ENCODE peak calls at places on chromosomes 16 and 17, in four cellular contexts. O, N, R and Q are unnamed samples.

GRCh38 chr17:82587234-82588086 is 60.8 kb downstream of the WDR45B start:
- DNase-seq in O (no peak), N (no peak), R (no peak), Q (no peak)

GRCh38 chr17:42918902-42919521 is 18.4 kb downstream of the G6PC1 start:
- DNase-seq in O (peak), N (no peak), R (no peak), Q (no peak)

GRCh38 chr16:88631384-88631783 is 7.0 kb upstream of the IL17C start:
- DNase-seq in O (no peak), N (no peak), R (no peak), Q (no peak)

GRCh38 chr17:45106582-45106981 is 25.7 kb downstream of the PLCD3 start:
- DNase-seq in O (no peak), N (no peak), R (no peak), Q (no peak)

GRCh38 chr16:66242672-66243071 is 123.8 kb upstream of the CDH5 start:
- DNase-seq in O (no peak), N (no peak), R (no peak), Q (no peak)

GRCh38 chr17:39090400-39090799 is 61.0 kb downstream of the PLXDC1 start:
- DNase-seq in O (no peak), N (no peak), R (no peak), Q (no peak)

GRCh38 chr16:4898811-4899473 is 38.0 kb downstream of the PPL start:
- DNase-seq in O (no peak), N (no peak), R (no peak), Q (no peak)

GRCh38 chr17:4584125-4584834 is at the start of gene SMTNL2:
- DNase-seq in O (no peak), N (no peak), R (no peak), Q (no peak)

GRCh38 chr17:1252203-1252608 is 18.0 kb upstream of the BHLHA9 start:
- DNase-seq in O (peak), N (no peak), R (no peak), Q (no peak)

GRCh38 chr17:17729620-17730249 is 48.5 kb downstream of the RAI1 start:
- DNase-seq in O (peak), N (no peak), R (peak), Q (no peak)

GRCh38 chr16:1972490-1972877 is 631 bp downstream of the TBL3 start:
- DNase-seq in O (no peak), N (no peak), R (no peak), Q (peak)

GRCh38 chr17:40346768-40347154 is 17.8 kb downstream of the GJD3 start:
- DNase-seq in O (no peak), N (no peak), R (no peak), Q (no peak)

GRCh38 chr17:77824780-77825280 is 133.7 kb upstream of the TNRC6C start:
- DNase-seq in O (no peak), N (no peak), R (no peak), Q (no peak)

GRCh38 chr17:72021417-72022041 is 99.3 kb upstream of the SOX9 start:
- DNase-seq in O (no peak), N (no peak), R (no peak), Q (no peak)

GRCh38 chr17:38791162-38791561 is 8.2 kb downstream of the PIP4K2B start:
- DNase-seq in O (no peak), N (no peak), R (no peak), Q (no peak)

GRCh38 chr16:5025171-5025632 is 8.5 kb downstream of the NAGPA start:
- DNase-seq in O (peak), N (no peak), R (peak), Q (peak)

GRCh38 chr17:80866050-80866793 is 125.4 kb upstream of the CHMP6 start:
- DNase-seq in O (peak), N (peak), R (peak), Q (peak)
- TF ChIP-seq CTCF in O (peak), N (peak), R (peak), Q (peak)

GRCh38 chr17:53426505-53426904 is 396.2 kb upstream of the KIF2B start:
- DNase-seq in O (no peak), N (no peak), R (no peak), Q (no peak)

GRCh38 chr17:53428913-53429312 is 393.8 kb upstream of the KIF2B start:
- DNase-seq in O (no peak), N (no peak), R (no peak), Q (no peak)
- TF ChIP-seq CTCF in O (no peak), N (no peak), R (no peak), Q (no peak)

GRCh38 chr16:815861-816260 is 15.3 kb upstream of the GNG13 start:
- DNase-seq in O (no peak), N (no peak), R (no peak), Q (no peak)

GRCh38 chr16:814974-815373 is 14.4 kb upstream of the GNG13 start:
- DNase-seq in O (no peak), N (peak), R (no peak), Q (peak)

GRCh38 chr16:813204-813915 is 12.8 kb upstream of the GNG13 start:
- DNase-seq in O (peak), N (peak), R (peak), Q (peak)

GRCh38 chr16:817001-817906 is 16.7 kb upstream of the GNG13 start:
- DNase-seq in O (no peak), N (no peak), R (no peak), Q (no peak)

GRCh38 chr16:813916-814412 is 13.4 kb upstream of the GNG13 start:
- DNase-seq in O (no peak), N (peak), R (no peak), Q (peak)
- TF ChIP-seq CTCF in O (no peak), N (peak), R (no peak), Q (no peak)

GRCh38 chr16:352547-353403 is at the start of gene AXIN1:
- DNase-seq in O (peak), N (peak), R (peak), Q (peak)
- TF ChIP-seq CTCF in O (peak), N (peak), R (peak), Q (no peak)

GRCh38 chr17:2711608-2712299 is at the start of gene CLUH:
- DNase-seq in O (peak), N (peak), R (peak), Q (peak)
- TF ChIP-seq CTCF in O (no peak), N (no peak), R (no peak), Q (no peak)

GRCh38 chr17:15210247-15210646 is 54.9 kb downstream of the PMP22 start:
- DNase-seq in O (no peak), N (no peak), R (no peak), Q (no peak)
- TF ChIP-seq CTCF in O (no peak), N (no peak), R (no peak), Q (no peak)